ENCODE peak calls at places on chromosomes 16 and 17, in five cellular contexts. D is cardiac muscle cell, F is neural progenitor cell, A is PC-3, S is HL-60. E is an unnamed sample.
A peak's percentile ranks its signal among the peaks of the same experiment; 100 is the strongest.

GRCh38 chr17:65183736-65184135 is 46.6 kb downstream of the RGS9 start:
- DNase-seq in D (peak; percentile 71), S (no peak), A (peak; percentile 60), F (peak; percentile 76), E (peak; percentile 75)

GRCh38 chr16:23030001-23030400 is 119.3 kb downstream of the USP31 start:
- DNase-seq in S (no peak), A (no peak), F (no peak), D (no peak), E (no peak)

GRCh38 chr17:1312261-1312870 is 32.9 kb downstream of the TRARG1 start:
- DNase-seq in F (peak; percentile 84), S (peak; percentile 2), D (peak; percentile 29), A (no peak), E (no peak)

GRCh38 chr17:55348749-55349354 is 72.8 kb downstream of the MMD start:
- DNase-seq in A (peak; percentile 72), F (peak; percentile 67), D (peak; percentile 68), S (peak; percentile 34), E (peak; percentile 68)

GRCh38 chr17:81537343-81537855 is 9.2 kb downstream of the FSCN2 start:
- DNase-seq in D (peak; percentile 21), A (peak; percentile 33), S (no peak), F (peak; percentile 70), E (no peak)

GRCh38 chr17:77322284-77322533 is 181.4 kb downstream of the SEC14L1 start:
- DNase-seq in A (no peak), D (peak; percentile 25), S (no peak), F (no peak), E (no peak)

GRCh38 chr17:46780003-46780373 is 38.5 kb downstream of the WNT3 start:
- DNase-seq in A (no peak), S (no peak), D (no peak), F (no peak), E (no peak)

GRCh38 chr17:43834106-43834505 is 1.2 kb upstream of the MPP3 start:
- DNase-seq in F (no peak), S (peak; percentile 38), D (peak; percentile 70), A (peak; percentile 22), E (peak; percentile 67)

GRCh38 chr17:65794572-65794971 is 233.1 kb upstream of the AXIN2 start:
- DNase-seq in S (peak; percentile 11), D (peak; percentile 54), A (peak; percentile 82), F (peak; percentile 45), E (peak; percentile 61)

GRCh38 chr17:77898521-77899434 is 59.7 kb upstream of the TNRC6C start:
- DNase-seq in F (peak; percentile 1), D (no peak), S (no peak), A (no peak), E (no peak)

GRCh38 chr17:77445908-77446535 is 305.3 kb downstream of the SEC14L1 start:
- DNase-seq in D (peak; percentile 79), F (no peak), A (no peak), S (peak; percentile 84), E (no peak)

GRCh38 chr17:70945386-70945785 is 776.1 kb downstream of the KCNJ2 start:
- DNase-seq in S (no peak), A (no peak), F (peak; percentile 33), D (peak; percentile 60), E (peak; percentile 15)

GRCh38 chr16:66524601-66525164 is 25.2 kb downstream of the TK2 start:
- DNase-seq in D (no peak), F (no peak), S (peak; percentile 98), A (no peak), E (no peak)

GRCh38 chr17:76272541-76273434 is 7.6 kb downstream of the UBALD2 start:
- DNase-seq in D (no peak), S (peak; percentile 50), A (no peak), F (no peak), E (no peak)

GRCh38 chr17:3795758-3796102 is 5.3 kb downstream of the ITGAE start:
- DNase-seq in F (no peak), S (no peak), A (no peak), D (no peak), E (no peak)

GRCh38 chr16:85574672-85575475 is 38.2 kb upstream of the GSE1 start:
- DNase-seq in S (no peak), D (no peak), A (no peak), F (peak; percentile 88), E (no peak)
- H3K4me3 ChIP-seq in S (no peak overlapping the region), D (no peak overlapping the region), A (no peak overlapping the region), F (peak overlapping the region; percentile 6), E (no peak overlapping the region)

DNA sequence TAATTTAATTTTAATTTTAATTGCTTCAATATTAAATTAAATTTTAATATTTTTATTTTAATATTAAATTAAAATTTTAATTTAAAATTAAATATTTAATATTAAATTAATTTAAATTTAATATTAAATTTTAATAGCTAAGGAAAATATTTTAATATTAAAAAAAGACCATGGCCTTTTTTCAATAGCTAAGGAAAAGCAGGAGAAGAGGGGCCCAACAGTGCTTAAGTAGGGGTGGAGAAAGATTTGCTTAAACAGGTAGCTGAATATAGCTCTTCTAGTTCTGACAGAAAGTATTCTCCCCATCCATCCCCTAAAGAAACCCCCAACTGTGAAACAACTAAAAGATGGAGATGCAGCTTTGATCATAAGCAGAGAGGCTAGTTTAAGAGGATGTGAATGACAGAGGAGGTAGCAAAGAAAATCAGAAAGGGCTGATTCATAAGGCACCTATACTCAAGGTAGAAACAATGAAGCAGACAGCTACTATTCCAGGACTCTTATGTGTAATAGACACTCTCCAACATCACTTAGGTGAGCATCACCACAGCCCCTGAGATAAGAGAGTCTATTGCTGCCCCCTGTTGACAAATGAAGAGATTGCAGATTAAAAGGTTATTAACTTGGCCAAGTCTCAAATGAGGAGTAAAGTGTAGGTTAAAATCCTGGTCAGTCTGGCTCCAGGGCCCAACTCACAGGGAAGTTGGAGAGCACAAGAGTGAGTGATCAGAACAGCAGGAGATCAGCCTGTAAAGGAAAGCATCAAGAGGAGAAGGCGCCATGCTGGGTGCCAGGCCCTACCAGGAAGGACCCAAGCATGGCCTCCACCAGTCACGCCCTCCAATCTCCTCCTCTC is 7.8 kb upstream of the RNASEK start:
- DNase-seq in A (peak; percentile 82), D (peak; percentile 68), S (peak; percentile 47), F (peak; percentile 78), E (peak; percentile 62)
- TF ChIP-seq CTCF in A (peak; percentile 80), D (peak; percentile 65), S (no peak), F (peak; percentile 79), E (peak; percentile 60)

GRCh38 chr17:57356722-57357391 is 100.5 kb downstream of the MSI2 start:
- DNase-seq in A (no peak), S (no peak), D (no peak), F (peak; percentile 74), E (no peak)

GRCh38 chr17:57355090-57355859 is 99.0 kb downstream of the MSI2 start:
- DNase-seq in S (no peak), F (no peak), A (no peak), D (no peak), E (no peak)

GRCh38 chr17:57357392-57357784 is 101.1 kb downstream of the MSI2 start:
- DNase-seq in A (peak; percentile 67), D (no peak), S (no peak), F (no peak), E (no peak)

GRCh38 chr17:57354669-57355068 is 98.3 kb downstream of the MSI2 start:
- DNase-seq in S (no peak), D (no peak), A (no peak), F (no peak), E (no peak)

GRCh38 chr17:57356153-57356721 is 99.9 kb downstream of the MSI2 start:
- DNase-seq in A (no peak), F (no peak), S (no peak), D (no peak), E (no peak)
- H3K4me3 ChIP-seq in A (no peak overlapping the region), F (peak overlapping the region; percentile 11), S (no peak overlapping the region), D (no peak overlapping the region), E (no peak overlapping the region)

DNA sequence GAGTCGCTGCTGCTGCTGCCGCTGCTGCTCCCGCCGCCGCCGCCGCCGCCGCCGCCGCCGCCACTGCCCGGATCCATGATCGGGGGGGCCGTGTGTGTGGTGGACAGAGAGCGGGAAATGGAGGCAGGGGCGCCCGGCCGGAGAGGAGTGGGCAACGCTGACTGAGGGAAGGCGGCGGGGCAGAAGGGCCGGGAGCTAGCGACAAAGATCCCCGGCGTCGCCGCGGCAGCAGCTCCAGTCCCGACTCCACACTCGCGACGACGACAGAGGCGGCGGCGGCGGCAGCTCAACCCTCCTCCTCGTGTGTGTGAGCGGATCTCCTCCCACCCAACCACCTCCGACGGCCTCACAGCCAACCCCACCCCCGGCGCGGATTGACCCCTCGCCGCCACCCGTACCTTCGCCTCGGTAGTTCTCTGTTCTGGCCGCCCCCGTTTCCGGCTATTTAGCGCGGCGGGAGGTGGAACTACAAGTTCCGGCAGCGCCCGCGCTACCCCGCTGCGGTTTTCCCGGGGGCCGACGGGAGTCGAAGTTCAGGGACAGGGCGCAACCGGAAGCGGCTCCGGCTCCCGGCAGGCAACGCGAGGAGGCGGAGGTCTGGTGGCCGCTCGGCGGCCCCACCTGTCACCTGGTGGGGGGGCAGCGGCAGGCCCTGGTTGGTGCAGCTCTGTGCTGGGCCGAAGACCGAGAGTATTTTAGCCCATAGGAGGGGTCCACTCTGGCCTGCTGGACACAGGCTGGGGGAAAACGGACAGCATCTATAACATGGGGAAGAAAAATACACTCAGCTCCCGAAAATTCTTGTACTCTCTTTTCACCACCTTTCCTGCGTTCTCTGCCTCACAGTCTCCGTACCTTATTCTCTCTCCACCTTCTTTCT is at the start of gene GSPT1:
- DNase-seq in F (peak; percentile 99), D (peak; percentile 99), S (peak; percentile 99), A (peak; percentile 96), E (peak; percentile 99)
- TF ChIP-seq CTCF in F (no peak), D (no peak), S (no peak), A (no peak), E (no peak)

GRCh38 chr16:64865037-64865696 is 256.7 kb downstream of the CDH11 start:
- DNase-seq in S (no peak), A (no peak), F (no peak), D (peak; percentile 7), E (peak; percentile 15)

GRCh38 chr16:64866026-64866425 is 255.8 kb downstream of the CDH11 start:
- DNase-seq in A (no peak), D (no peak), S (no peak), F (no peak), E (no peak)

GRCh38 chr16:64864232-64864803 is 257.5 kb downstream of the CDH11 start:
- DNase-seq in F (no peak), D (peak; percentile 74), S (no peak), A (peak; percentile 76), E (peak; percentile 64)
- H3K4me3 ChIP-seq in F (no peak overlapping the region), D (no peak overlapping the region), S (no peak overlapping the region), A (no peak overlapping the region), E (no peak overlapping the region)